ENCODE peak calls at places on chromosomes 6 and 20, in six cellular contexts. V is uterus, I is H1, A is BJ, S is fibroblast of the aortic adventitia, L is lung. O is an unnamed sample.

GRCh38 chr6:99514089-99514488 is 1.1 kb downstream of the USP45 start:
- DNase-seq in L (no peak), S (peak; percentile 15), A (no peak), V (no peak), I (no peak), O (peak; percentile 29)

GRCh38 chr20:48236001-48236400 is 450.7 kb upstream of the SULF2 start:
- DNase-seq in S (no peak), V (no peak), I (no peak), L (no peak), A (no peak), O (no peak)

GRCh38 chr6:54481096-54481495 is 172.9 kb downstream of the TINAG start:
- DNase-seq in V (no peak), S (no peak), A (no peak), I (no peak), L (no peak), O (no peak)

GRCh38 chr6:11460837-11461661 is 76.5 kb upstream of the TMEM170B start:
- DNase-seq in L (no peak), V (no peak), S (no peak), I (no peak), A (peak; percentile 25), O (no peak)

GRCh38 chr6:6803180-6803978 is 214.9 kb downstream of the LY86 start:
- DNase-seq in S (no peak), L (no peak), A (no peak), V (no peak), I (no peak), O (no peak)

GRCh38 chr6:28543671-28544131 is 18.0 kb downstream of the GPX5 start:
- DNase-seq in I (peak; percentile 69), S (peak; percentile 2), V (peak; percentile 29), L (no peak), A (no peak), O (no peak)

GRCh38 chr6:163850874-163851273 is 436.4 kb downstream of the QKI start:
- DNase-seq in I (no peak), V (no peak), S (no peak), L (no peak), A (no peak), O (no peak)

GRCh38 chr6:86255973-86256372 is 613.3 kb upstream of the SYNCRIP start:
- DNase-seq in V (no peak), S (no peak), L (no peak), I (no peak), A (no peak), O (no peak)

GRCh38 chr6:46235242-46235641 is 64.5 kb upstream of the ENPP5 start:
- DNase-seq in S (no peak), I (no peak), V (no peak), A (no peak), L (no peak), O (no peak)

GRCh38 chr6:46236752-46237151 is 66.0 kb upstream of the ENPP5 start:
- DNase-seq in I (no peak), A (no peak), L (no peak), V (no peak), S (no peak), O (no peak)

GRCh38 chr6:46234700-46235099 is 63.9 kb upstream of the ENPP5 start:
- DNase-seq in S (no peak), A (no peak), I (no peak), L (no peak), V (no peak), O (no peak)

GRCh38 chr6:46234156-46234556 is 63.4 kb upstream of the ENPP5 start:
- DNase-seq in L (no peak), I (no peak), A (no peak), S (no peak), V (no peak), O (no peak)

GRCh38 chr6:46233131-46233530 is 62.4 kb upstream of the ENPP5 start:
- DNase-seq in S (no peak), V (no peak), A (no peak), L (no peak), I (no peak), O (no peak)
- H3K4me3 ChIP-seq in S (no peak overlapping the region), V (no peak overlapping the region), A (no peak overlapping the region), L (no peak overlapping the region), I (no peak overlapping the region), O (no peak overlapping the region)

DNA sequence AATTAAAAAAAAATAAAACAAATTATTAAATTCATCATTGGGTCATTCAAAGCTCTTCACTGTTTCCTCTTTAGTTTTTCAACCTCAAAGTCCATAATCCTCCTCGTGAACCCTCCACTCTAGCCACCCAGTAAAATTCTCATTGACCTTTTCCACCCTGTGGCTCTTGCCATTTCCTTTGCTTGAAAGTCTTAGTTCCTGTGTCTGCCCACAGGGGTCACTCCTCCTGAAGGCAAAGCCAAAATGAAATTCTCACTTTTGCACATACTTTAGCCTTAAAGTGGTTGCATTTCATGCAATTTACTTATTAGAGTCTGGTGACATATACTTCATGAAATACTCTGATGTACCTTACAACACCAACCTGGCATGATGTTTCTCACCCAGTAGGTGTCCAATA is 263.7 kb downstream of the BMP2 start:
- DNase-seq in I (no peak), A (no peak), V (no peak), L (no peak), S (peak; percentile 9), O (peak; percentile 4)
- TF ChIP-seq CTCF in I (peak; percentile 61), A (no peak), V (no peak), L (no peak), S (peak; percentile 50), O (peak; percentile 53)

DNA sequence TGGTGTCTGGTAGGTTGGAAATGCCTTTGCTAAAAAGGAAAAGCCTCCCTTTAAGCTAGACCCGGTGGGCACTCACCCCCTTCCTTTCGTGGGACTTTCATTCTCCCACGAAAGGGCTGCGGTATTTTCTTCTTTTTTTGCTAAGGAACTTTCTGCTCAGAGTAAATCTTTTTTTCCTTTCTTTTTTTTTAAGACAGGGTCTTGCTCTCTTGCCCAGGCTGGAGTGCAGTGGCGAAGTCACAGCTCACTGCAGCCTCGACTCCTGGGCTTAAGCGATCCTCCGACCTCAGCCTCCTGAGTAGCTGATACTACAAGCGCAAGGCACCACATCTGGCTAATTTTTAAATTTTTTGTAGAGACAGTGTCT is 4.0 kb downstream of the TP53TG5 start:
- DNase-seq in A (no peak), S (no peak), L (no peak), V (no peak), I (no peak), O (no peak)
- H3K4me3 ChIP-seq in A (no peak overlapping the region), S (no peak overlapping the region), L (no peak overlapping the region), V (peak overlapping the region; percentile 42), I (no peak overlapping the region), O (peak overlapping the region; percentile 56)

GRCh38 chr6:5174756-5175155 is 86.0 kb downstream of the LYRM4 start:
- DNase-seq in S (no peak), A (no peak), L (no peak), V (no peak), I (no peak), O (no peak)

GRCh38 chr6:5175635-5176034 is 85.1 kb downstream of the LYRM4 start:
- DNase-seq in A (no peak), I (no peak), S (no peak), L (no peak), V (no peak), O (no peak)

GRCh38 chr6:5173862-5174643 is 86.7 kb downstream of the LYRM4 start:
- DNase-seq in S (no peak), V (no peak), I (no peak), L (no peak), A (no peak), O (peak; percentile 63)

GRCh38 chr6:5172057-5172683 is 87.0 kb downstream of the PPP1R3G start:
- DNase-seq in V (no peak), S (no peak), L (no peak), I (no peak), A (no peak), O (no peak)

DNA sequence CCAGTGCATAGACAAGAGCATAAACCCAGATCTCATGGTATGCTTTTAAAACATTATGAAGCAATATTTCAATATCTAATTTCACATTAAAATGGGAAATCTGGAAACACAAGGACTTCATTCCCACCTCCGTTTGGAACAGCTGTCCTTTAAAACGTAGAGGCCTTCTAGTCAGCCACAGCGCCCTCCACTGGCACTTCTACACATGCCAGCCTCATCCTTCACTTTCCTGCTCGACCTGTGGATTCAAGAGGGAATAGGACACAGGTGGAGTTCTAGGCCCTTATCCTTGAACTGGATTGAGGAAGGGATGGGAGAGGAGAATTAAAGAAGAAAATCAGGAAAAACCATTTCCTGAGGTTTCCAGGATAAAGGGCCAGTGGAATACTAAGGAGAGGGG is 85.6 kb downstream of the LYRM4 start:
- DNase-seq in S (no peak), I (peak; percentile 81), V (no peak), A (no peak), L (no peak), O (no peak)
- TF ChIP-seq CTCF in S (peak; percentile 11), I (peak; percentile 95), V (no peak), A (peak; percentile 22), L (no peak), O (peak; percentile 68)